ENCODE peak calls at places on chromosomes 6 and 20, in five cellular contexts. Z is body of pancreas, L is neural progenitor cell, A is AG10803, J is astrocyte of the cerebellum. X is an unnamed sample.

GRCh38 chr6:130513770-130514169 is 148.0 kb downstream of the TMEM200A start:
- DNase-seq in Z (no peak), L (no peak), A (peak; percentile 90), J (peak; percentile 92), X (peak; percentile 61)

GRCh38 chr6:43009124-43009523 is 4.6 kb downstream of the MEA1 start:
- DNase-seq in Z (peak; percentile 46), L (peak; percentile 23), A (peak; percentile 40), J (no peak), X (no peak)

GRCh38 chr6:80548496-80548895 is 442.0 kb downstream of the BCKDHB start:
- DNase-seq in Z (no peak), L (no peak), A (peak; percentile 98), J (no peak), X (no peak)

GRCh38 chr6:149273318-149273717 is 44.2 kb upstream of the TAB2 start:
- DNase-seq in Z (peak; percentile 21), L (no peak), A (no peak), J (no peak), X (no peak)

GRCh38 chr20:8693709-8694108 is 375.2 kb upstream of the PLCB4 start:
- DNase-seq in Z (no peak), L (no peak), A (peak; percentile 91), J (peak; percentile 29), X (peak; percentile 15)

GRCh38 chr20:62898093-62898964 is 28.0 kb downstream of the DIDO1 start:
- DNase-seq in Z (no peak), L (no peak), A (no peak), J (no peak), X (no peak)

GRCh38 chr6:137157601-137158000 is 15.8 kb downstream of the IL22RA2 start:
- DNase-seq in Z (no peak), L (no peak), A (no peak), J (no peak), X (no peak)

GRCh38 chr6:18551228-18551627 is 164.1 kb downstream of the RNF144B start:
- DNase-seq in Z (no peak), L (no peak), A (peak; percentile 66), J (peak; percentile 35), X (no peak)

GRCh38 chr20:49701313-49701731 is 12.4 kb downstream of the B4GALT5 start:
- DNase-seq in Z (no peak), L (no peak), A (peak; percentile 23), J (no peak), X (no peak)

GRCh38 chr6:117677553-117678131 is 2.4 kb downstream of the NUS1 start:
- DNase-seq in Z (no peak), L (no peak), A (peak; percentile 5), J (no peak), X (no peak)

GRCh38 chr6:74735304-74735703 is 470.5 kb downstream of the COL12A1 start:
- DNase-seq in Z (no peak), L (no peak), A (peak; percentile 97), J (peak; percentile 78), X (no peak)

GRCh38 chr6:27472182-27472616 is 706 bp downstream of the ZNF184 start:
- DNase-seq in Z (no peak), L (peak; percentile 75), A (peak; percentile 56), J (no peak), X (no peak)

GRCh38 chr20:40511478-40511877 is 177.6 kb downstream of the MAFB start:
- DNase-seq in Z (no peak), L (no peak), A (peak; percentile 96), J (peak; percentile 93), X (no peak)

GRCh38 chr20:8331740-8332412 is 199.8 kb downstream of the PLCB1 start:
- DNase-seq in Z (peak; percentile 45), L (no peak), A (peak; percentile 86), J (peak; percentile 49), X (peak; percentile 44)

GRCh38 chr6:169533656-169534421 is 168.0 kb downstream of the WDR27 start:
- DNase-seq in Z (no peak), L (no peak), A (no peak), J (no peak), X (no peak)

GRCh38 chr6:112296122-112296521 is 41.8 kb upstream of the LAMA4 start:
- DNase-seq in Z (no peak), L (peak; percentile 57), A (peak; percentile 71), J (no peak), X (no peak)

GRCh38 chr6:38775870-38776269 is 60.8 kb downstream of the DNAH8 start:
- DNase-seq in Z (no peak), L (no peak), A (no peak), J (no peak), X (no peak)

GRCh38 chr20:44720994-44721784 is 6.0 kb downstream of the CCN5 start:
- DNase-seq in Z (peak; percentile 57), L (no peak), A (peak; percentile 95), J (peak; percentile 46), X (no peak)

GRCh38 chr20:40562031-40562430 is 127.0 kb downstream of the MAFB start:
- DNase-seq in Z (no peak), L (no peak), A (peak; percentile 16), J (no peak), X (no peak)

GRCh38 chr6:135870722-135871121 is 19.2 kb downstream of the PDE7B start:
- DNase-seq in Z (no peak), L (no peak), A (peak; percentile 48), J (no peak), X (no peak)

GRCh38 chr6:26003102-26003694 is 40.6 kb downstream of the TRIM38 start:
- DNase-seq in Z (peak; percentile 75), L (peak; percentile 62), A (peak; percentile 49), J (peak; percentile 35), X (no peak)

GRCh38 chr20:32484221-32485125 is 100.7 kb downstream of the NOL4L start:
- DNase-seq in Z (peak; percentile 59), L (peak; percentile 67), A (no peak), J (no peak), X (no peak)

GRCh38 chr20:46324960-46325703 is 16.8 kb upstream of the CDH22 start:
- DNase-seq in Z (peak; percentile 56), L (peak; percentile 60), A (peak; percentile 10), J (no peak), X (no peak)

GRCh38 chr6:159817951-159818739 is 18.1 kb downstream of the PNLDC1 start:
- DNase-seq in Z (no peak), L (no peak), A (no peak), J (no peak), X (no peak)

GRCh38 chr6:84583784-84584183 is 180.6 kb downstream of the TBX18 start:
- DNase-seq in Z (no peak), L (no peak), A (no peak), J (no peak), X (peak; percentile 64)

DNA sequence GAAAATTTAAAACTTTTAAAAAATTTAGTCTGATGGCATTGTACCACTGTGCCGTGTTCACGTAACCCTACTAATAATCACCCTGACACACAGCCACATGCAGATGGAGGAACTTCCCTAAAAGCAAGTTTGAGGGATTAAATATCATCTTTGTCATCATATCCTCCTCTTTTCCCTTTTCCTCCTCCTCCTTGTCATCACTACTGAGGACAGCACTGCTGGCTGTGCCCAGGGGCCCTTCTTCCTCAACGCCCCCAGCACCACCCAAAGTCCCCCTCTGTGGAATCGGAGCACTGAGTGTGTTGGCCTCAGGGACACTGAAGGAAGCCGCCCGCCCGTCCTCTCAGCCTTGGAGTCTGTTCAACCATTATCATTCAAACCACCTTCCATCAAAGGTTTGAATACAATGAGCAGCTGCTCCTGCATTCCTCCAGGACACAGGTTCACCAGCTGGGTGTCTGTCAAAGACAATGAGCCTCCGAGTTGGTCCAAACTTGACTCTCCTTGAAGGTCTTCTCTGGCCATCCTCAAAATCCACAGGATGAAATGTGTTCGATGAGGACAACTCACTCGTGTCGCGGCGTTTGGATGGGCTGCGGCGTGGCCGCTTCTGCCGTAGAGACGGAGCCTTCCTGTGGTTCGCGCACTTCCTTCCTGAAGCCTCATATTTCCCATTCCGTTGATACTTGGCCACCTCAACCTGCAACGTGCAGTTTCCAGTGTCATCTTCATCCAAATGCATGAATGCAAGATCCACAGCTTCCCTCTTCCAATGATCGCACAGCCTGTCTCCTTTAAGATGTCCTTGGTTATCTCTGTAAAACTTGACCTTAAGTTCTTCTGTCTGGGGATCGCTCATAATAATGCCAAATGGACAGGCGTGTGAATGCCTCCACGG is 23.3 kb downstream of the NQO2 start:
- DNase-seq in Z (no peak), L (no peak), A (peak; percentile 26), J (no peak), X (no peak)
- H3K4me3 ChIP-seq in Z (peak overlapping the region; percentile 34), L (no peak overlapping the region), A (peak overlapping the region; percentile 79), J (peak overlapping the region; percentile 29), X (no peak overlapping the region)

GRCh38 chr6:102995491-102995890 is 1602.0 kb downstream of the GRIK2 start:
- DNase-seq in Z (no peak), L (no peak), A (no peak), J (no peak), X (no peak)

GRCh38 chr6:103000686-103001085 is 1607.2 kb downstream of the GRIK2 start:
- DNase-seq in Z (no peak), L (no peak), A (no peak), J (no peak), X (no peak)

DNA sequence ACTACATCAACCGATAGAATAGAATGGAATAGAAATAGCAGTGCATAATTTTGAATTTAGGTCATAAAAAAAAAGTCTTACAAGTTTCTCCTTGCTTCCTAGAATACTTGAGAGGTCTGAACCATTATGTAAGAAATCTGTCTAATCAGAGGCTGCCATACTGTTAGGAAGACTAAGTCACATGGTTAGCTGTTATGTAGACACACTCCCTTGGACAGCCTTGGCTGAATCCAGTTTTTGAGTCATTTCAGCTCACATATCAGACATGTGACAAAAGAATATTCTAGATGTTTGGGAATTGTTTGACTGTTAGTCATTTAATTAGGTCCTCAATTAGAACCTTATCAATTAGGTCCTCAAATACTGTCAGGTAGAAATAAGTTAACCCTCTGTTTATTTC is 1601.4 kb downstream of the GRIK2 start:
- DNase-seq in Z (no peak), L (no peak), A (no peak), J (no peak), X (no peak)
- H3K4me3 ChIP-seq in Z (no peak overlapping the region), L (no peak overlapping the region), A (no peak overlapping the region), J (no peak overlapping the region), X (no peak overlapping the region)

DNA sequence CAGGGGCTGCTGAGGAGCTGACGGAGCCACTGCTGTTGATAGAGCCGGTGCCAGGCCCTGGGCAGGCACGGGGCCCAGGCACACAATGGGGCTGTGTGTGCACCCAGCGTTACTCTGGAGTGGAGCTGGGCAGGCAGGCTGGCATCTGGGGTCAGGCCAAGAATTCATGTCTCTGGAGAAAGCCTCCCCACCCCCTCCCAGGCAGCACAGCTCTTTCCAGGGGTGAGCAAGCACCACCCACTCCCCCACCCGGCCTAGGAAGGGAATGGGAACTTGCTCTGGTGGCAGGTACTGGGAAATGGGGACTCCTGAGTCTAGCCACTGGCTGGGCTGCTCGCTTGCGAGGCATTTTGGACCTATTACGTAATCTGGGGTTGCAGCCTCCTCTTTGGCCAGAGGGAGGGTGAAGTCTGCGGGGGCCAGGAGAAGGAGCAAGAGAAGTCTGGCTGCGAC is 22.7 kb downstream of the TFEB start:
- DNase-seq in Z (peak; percentile 82), L (no peak), A (peak; percentile 44), J (no peak), X (no peak)
- H3K4me3 ChIP-seq in Z (no peak overlapping the region), L (no peak overlapping the region), A (no peak overlapping the region), J (no peak overlapping the region), X (no peak overlapping the region)

GRCh38 chr20:24109008-24109407 is 120.4 kb upstream of the GGTLC1 start:
- DNase-seq in Z (no peak), L (no peak), A (peak; percentile 23), J (no peak), X (no peak)

GRCh38 chr20:24106155-24106800 is 117.7 kb upstream of the GGTLC1 start:
- DNase-seq in Z (no peak), L (no peak), A (no peak), J (no peak), X (no peak)

GRCh38 chr20:24102749-24103148 is 114.2 kb upstream of the GGTLC1 start:
- DNase-seq in Z (no peak), L (no peak), A (no peak), J (no peak), X (no peak)

GRCh38 chr20:24109537-24109936 is 121.0 kb upstream of the GGTLC1 start:
- DNase-seq in Z (no peak), L (no peak), A (no peak), J (no peak), X (no peak)

GRCh38 chr20:24106801-24107158 is 118.2 kb upstream of the GGTLC1 start:
- DNase-seq in Z (no peak), L (no peak), A (no peak), J (no peak), X (no peak)
- H3K4me3 ChIP-seq in Z (no peak overlapping the region), L (no peak overlapping the region), A (no peak overlapping the region), J (no peak overlapping the region), X (no peak overlapping the region)

X was measured in epithelial cell of proximal tubule.